ENCODE peak calls at places on chromosomes 2 and 18, in four cellular contexts. X is lower lobe of right lung, I is A549, E is WTC11. A is an unnamed sample.

GRCh38 chr2:38030590-38031326 is 45.2 kb downstream of the CYP1B1 start:
- DNase-seq in X (no peak), I (no peak), E (no peak), A (no peak)

GRCh38 chr18:23864620-23865019 is 149.9 kb upstream of the TTC39C start:
- DNase-seq in X (no peak), I (no peak), E (no peak), A (no peak)

GRCh38 chr2:221787561-221787960 is 215.5 kb upstream of the EPHA4 start:
- DNase-seq in X (no peak), I (no peak), E (no peak), A (no peak)

GRCh38 chr2:98911376-98912154 is 24.5 kb downstream of the CRACDL start:
- DNase-seq in X (no peak), I (no peak), E (no peak), A (no peak)

GRCh38 chr2:182941939-182942338 is 75.5 kb upstream of the FRZB start:
- DNase-seq in X (no peak), I (no peak), E (no peak), A (no peak)

GRCh38 chr2:893311-893710 is 57.3 kb upstream of the SNTG2 start:
- DNase-seq in X (no peak), I (peak), E (peak), A (peak)

GRCh38 chr2:205699554-205700289 is 17.4 kb downstream of the NRP2 start:
- DNase-seq in X (no peak), I (no peak), E (no peak), A (no peak)

GRCh38 chr2:178787934-178788333 is 19.3 kb downstream of the TTN start:
- DNase-seq in X (no peak), I (no peak), E (no peak), A (no peak)

GRCh38 chr18:80136679-80137078 is 27.6 kb downstream of the ADNP2 start:
- DNase-seq in X (no peak), I (no peak), E (no peak), A (no peak)

GRCh38 chr2:985317-985898 is 34.8 kb downstream of the SNTG2 start:
- DNase-seq in X (no peak), I (no peak), E (no peak), A (no peak)

GRCh38 chr2:65479528-65479927 is 47.1 kb upstream of the SPRED2 start:
- DNase-seq in X (no peak), I (no peak), E (no peak), A (no peak)

GRCh38 chr2:136375017-136375901 is 257.3 kb upstream of the CXCR4 start:
- DNase-seq in X (no peak), I (no peak), E (no peak), A (no peak)

GRCh38 chr2:9946076-9946475 is 5.4 kb upstream of the GRHL1 start:
- DNase-seq in X (no peak), I (no peak), E (no peak), A (no peak)

GRCh38 chr18:54020346-54020745 is 204.1 kb downstream of the MBD2 start:
- DNase-seq in X (no peak), I (no peak), E (no peak), A (no peak)

GRCh38 chr18:40357536-40357935 is 1597.5 kb upstream of the PIK3C3 start:
- DNase-seq in X (no peak), I (no peak), E (no peak), A (no peak)

GRCh38 chr2:238847432-238847801 is 468 bp upstream of the TWIST2 start:
- DNase-seq in X (no peak), I (no peak), E (peak), A (no peak)

GRCh38 chr2:156329031-156329921 is 3.2 kb downstream of the NR4A2 start:
- DNase-seq in X (peak), I (no peak), E (peak), A (no peak)

GRCh38 chr2:181074457-181074856 is 94.1 kb downstream of the UBE2E3 start:
- DNase-seq in X (no peak), I (no peak), E (no peak), A (no peak)

GRCh38 chr2:84942964-84943421 is 28.0 kb upstream of the KCMF1 start:
- DNase-seq in X (no peak), I (no peak), E (no peak), A (no peak)

GRCh38 chr2:42545023-42545713 is 23.3 kb upstream of the MTA3 start:
- DNase-seq in X (no peak), I (no peak), E (no peak), A (no peak)

GRCh38 chr2:174699993-174700766 is 64.1 kb downstream of the CHRNA1 start:
- DNase-seq in X (no peak), I (peak), E (no peak), A (no peak)

GRCh38 chr2:219772697-219773096 is 145.3 kb downstream of the SLC4A3 start:
- DNase-seq in X (no peak), I (no peak), E (no peak), A (no peak)

GRCh38 chr18:50231621-50232020 is 34.7 kb downstream of the CFAP53 start:
- DNase-seq in X (no peak), I (no peak), E (no peak), A (no peak)

GRCh38 chr2:63270717-63271116 is 220.1 kb downstream of the OTX1 start:
- DNase-seq in X (no peak), I (no peak), E (no peak), A (no peak)

GRCh38 chr2:208017721-208018120 is 7.6 kb downstream of the PLEKHM3 start:
- DNase-seq in X (no peak), I (no peak), E (no peak), A (no peak)

GRCh38 chr2:96407041-96407918 is 71.7 kb downstream of the NCAPH start:
- DNase-seq in X (peak), I (peak), E (peak), A (peak)

GRCh38 chr18:27483266-27483665 is 298.2 kb upstream of the CHST9 start:
- DNase-seq in X (no peak), I (no peak), E (no peak), A (no peak)

GRCh38 chr2:130785466-130786055 is 30.2 kb downstream of the AMER3 start:
- DNase-seq in X (no peak), I (no peak), E (no peak), A (no peak)

GRCh38 chr18:79882522-79883241 is 68.8 kb downstream of the SLC66A2 start:
- DNase-seq in X (peak), I (no peak), E (no peak), A (no peak)

GRCh38 chr2:37190290-37190689 is 1.8 kb upstream of the SULT6B1 start:
- DNase-seq in X (no peak), I (no peak), E (no peak), A (no peak)

GRCh38 chr2:195595825-195596224 is 61.2 kb upstream of the SLC39A10 start:
- DNase-seq in X (no peak), I (no peak), E (no peak), A (no peak)

GRCh38 chr2:26670171-26670570 is 22.4 kb upstream of the KCNK3 start:
- DNase-seq in X (no peak), I (no peak), E (no peak), A (no peak)

GRCh38 chr2:153068915-153069314 is 350.5 kb downstream of the ARL6IP6 start:
- DNase-seq in X (no peak), I (no peak), E (no peak), A (no peak)